ENCODE peak calls at places on chromosomes 5 and 9, in four cellular contexts. One of them, this sample, is unnamed.

GRCh38 chr5:180389252-180390101 is 36.3 kb upstream of the GFPT2 start:
- DNase-seq in lower lobe of right lung: no peak
- DNase-seq in fibroblast of the aortic adventitia: no peak
- DNase-seq in lower leg skin: no peak
- DNase-seq in this sample: peak; percentile 11

GRCh38 chr5:10630126-10630525 is 66.3 kb downstream of the ANKRD33B start:
- DNase-seq in lower lobe of right lung: no peak
- DNase-seq in fibroblast of the aortic adventitia: no peak
- DNase-seq in lower leg skin: no peak
- DNase-seq in this sample: no peak

GRCh38 chr5:73160239-73160671 is 12.7 kb upstream of the TMEM174 start:
- DNase-seq in lower lobe of right lung: no peak
- DNase-seq in fibroblast of the aortic adventitia: no peak
- DNase-seq in lower leg skin: no peak
- DNase-seq in this sample: peak; percentile 13

GRCh38 chr9:132242621-132243155 is 80.8 kb downstream of the NTNG2 start:
- DNase-seq in lower lobe of right lung: peak; percentile 49
- DNase-seq in fibroblast of the aortic adventitia: no peak
- DNase-seq in lower leg skin: no peak
- DNase-seq in this sample: no peak

GRCh38 chr9:87324613-87325194 is 173.0 kb upstream of the DAPK1 start:
- DNase-seq in lower lobe of right lung: no peak
- DNase-seq in fibroblast of the aortic adventitia: peak; percentile 85
- DNase-seq in lower leg skin: no peak
- DNase-seq in this sample: peak; percentile 79

GRCh38 chr5:52481216-52481615 is 306.5 kb upstream of the ITGA1 start:
- DNase-seq in lower lobe of right lung: no peak
- DNase-seq in fibroblast of the aortic adventitia: no peak
- DNase-seq in lower leg skin: no peak
- DNase-seq in this sample: no peak

GRCh38 chr9:121652037-121652837 is 803 bp downstream of the DAB2IP start:
- DNase-seq in lower lobe of right lung: peak; percentile 66
- DNase-seq in fibroblast of the aortic adventitia: no peak
- DNase-seq in lower leg skin: no peak
- DNase-seq in this sample: no peak

GRCh38 chr9:23741304-23741800 is 84.7 kb downstream of the ELAVL2 start:
- DNase-seq in lower lobe of right lung: no peak
- DNase-seq in fibroblast of the aortic adventitia: no peak
- DNase-seq in lower leg skin: no peak
- DNase-seq in this sample: no peak

GRCh38 chr5:141413540-141414069 is 818 bp downstream of the PCDHGA10 start:
- DNase-seq in lower lobe of right lung: no peak
- DNase-seq in fibroblast of the aortic adventitia: no peak
- DNase-seq in lower leg skin: no peak
- DNase-seq in this sample: no peak

GRCh38 chr5:58019614-58020013 is 440.3 kb downstream of the PLK2 start:
- DNase-seq in lower lobe of right lung: no peak
- DNase-seq in fibroblast of the aortic adventitia: peak; percentile 39
- DNase-seq in lower leg skin: no peak
- DNase-seq in this sample: no peak

GRCh38 chr5:169350016-169350415 is 49.1 kb upstream of the SLIT3 start:
- DNase-seq in lower lobe of right lung: no peak
- DNase-seq in fibroblast of the aortic adventitia: peak; percentile 90
- DNase-seq in lower leg skin: no peak
- DNase-seq in this sample: peak; percentile 61

GRCh38 chr5:42570946-42571625 is 147.8 kb downstream of the GHR start:
- DNase-seq in lower lobe of right lung: no peak
- DNase-seq in fibroblast of the aortic adventitia: no peak
- DNase-seq in lower leg skin: no peak
- DNase-seq in this sample: peak; percentile 32

GRCh38 chr9:121844090-121844489 is 192.7 kb downstream of the DAB2IP start:
- DNase-seq in lower lobe of right lung: no peak
- DNase-seq in fibroblast of the aortic adventitia: peak; percentile 76
- DNase-seq in lower leg skin: no peak
- DNase-seq in this sample: peak; percentile 20

GRCh38 chr5:173646684-173647083 is 30.2 kb upstream of the BOD1 start:
- DNase-seq in lower lobe of right lung: no peak
- DNase-seq in fibroblast of the aortic adventitia: no peak
- DNase-seq in lower leg skin: peak; percentile 70
- DNase-seq in this sample: no peak

GRCh38 chr9:26034776-26035175 is 356.5 kb upstream of the TUSC1 start:
- DNase-seq in lower lobe of right lung: no peak
- DNase-seq in fibroblast of the aortic adventitia: peak; percentile 24
- DNase-seq in lower leg skin: no peak
- DNase-seq in this sample: peak; percentile 13

GRCh38 chr9:82354260-82354659 is 365.7 kb downstream of the SPATA31D1 start:
- DNase-seq in lower lobe of right lung: no peak
- DNase-seq in fibroblast of the aortic adventitia: peak; percentile 72
- DNase-seq in lower leg skin: no peak
- DNase-seq in this sample: peak; percentile 6

GRCh38 chr9:37465249-37466036 is at the start of gene ZBTB5:
- DNase-seq in lower lobe of right lung: peak; percentile 98
- DNase-seq in fibroblast of the aortic adventitia: peak; percentile 100
- DNase-seq in lower leg skin: peak; percentile 100
- DNase-seq in this sample: peak; percentile 100

GRCh38 chr9:16870606-16871357 is at the start of gene BNC2:
- DNase-seq in lower lobe of right lung: peak; percentile 62
- DNase-seq in fibroblast of the aortic adventitia: peak; percentile 61
- DNase-seq in lower leg skin: peak; percentile 86
- DNase-seq in this sample: peak; percentile 78

GRCh38 chr5:7415123-7415522 is 19.2 kb downstream of the ADCY2 start:
- DNase-seq in lower lobe of right lung: no peak
- DNase-seq in fibroblast of the aortic adventitia: peak; percentile 30
- DNase-seq in lower leg skin: no peak
- DNase-seq in this sample: no peak

GRCh38 chr9:72540348-72540873 is 19.0 kb downstream of the TMC1 start:
- DNase-seq in lower lobe of right lung: peak; percentile 53
- DNase-seq in fibroblast of the aortic adventitia: peak; percentile 90
- DNase-seq in lower leg skin: no peak
- DNase-seq in this sample: no peak

GRCh38 chr9:134165357-134166315 is 1.3 kb upstream of the RNU6ATAC start:
- DNase-seq in lower lobe of right lung: peak; percentile 67
- DNase-seq in fibroblast of the aortic adventitia: peak; percentile 50
- DNase-seq in lower leg skin: no peak
- DNase-seq in this sample: peak; percentile 44

GRCh38 chr5:82758881-82759280 is 318.3 kb downstream of the TMEM167A start:
- DNase-seq in lower lobe of right lung: no peak
- DNase-seq in fibroblast of the aortic adventitia: no peak
- DNase-seq in lower leg skin: no peak
- DNase-seq in this sample: no peak

GRCh38 chr5:119478781-119479180 is 26.5 kb downstream of the HSD17B4 start:
- DNase-seq in lower lobe of right lung: no peak
- DNase-seq in fibroblast of the aortic adventitia: no peak
- DNase-seq in lower leg skin: no peak
- DNase-seq in this sample: no peak

GRCh38 chr5:79845448-79846197 is 145.4 kb downstream of the MTX3 start:
- DNase-seq in lower lobe of right lung: no peak
- DNase-seq in fibroblast of the aortic adventitia: peak; percentile 93
- DNase-seq in lower leg skin: peak; percentile 65
- DNase-seq in this sample: peak; percentile 44

GRCh38 chr5:91867799-91868198 is 484.7 kb upstream of the ARRDC3 start:
- DNase-seq in lower lobe of right lung: no peak
- DNase-seq in fibroblast of the aortic adventitia: no peak
- DNase-seq in lower leg skin: no peak
- DNase-seq in this sample: no peak

GRCh38 chr9:125529589-125530515 is 177.2 kb downstream of the MAPKAP1 start:
- DNase-seq in lower lobe of right lung: no peak
- DNase-seq in fibroblast of the aortic adventitia: no peak
- DNase-seq in lower leg skin: no peak
- DNase-seq in this sample: no peak

GRCh38 chr5:107247427-107247826 is 423.3 kb downstream of the EFNA5 start:
- DNase-seq in lower lobe of right lung: no peak
- DNase-seq in fibroblast of the aortic adventitia: no peak
- DNase-seq in lower leg skin: no peak
- DNase-seq in this sample: no peak

GRCh38 chr9:118985851-118986250 is 383.4 kb downstream of the BRINP1 start:
- DNase-seq in lower lobe of right lung: no peak
- DNase-seq in fibroblast of the aortic adventitia: no peak
- DNase-seq in lower leg skin: no peak
- DNase-seq in this sample: no peak

GRCh38 chr5:172223901-172224873 is 30.2 kb downstream of the EFCAB9 start:
- DNase-seq in lower lobe of right lung: no peak
- DNase-seq in fibroblast of the aortic adventitia: no peak
- DNase-seq in lower leg skin: no peak
- DNase-seq in this sample: no peak

GRCh38 chr5:11904270-11904906 is at the start of gene CTNND2:
- DNase-seq in lower lobe of right lung: peak; percentile 49
- DNase-seq in fibroblast of the aortic adventitia: no peak
- DNase-seq in lower leg skin: no peak
- DNase-seq in this sample: peak; percentile 2

GRCh38 chr5:127096328-127096993 is 23.2 kb upstream of the C5orf63 start:
- DNase-seq in lower lobe of right lung: no peak
- DNase-seq in fibroblast of the aortic adventitia: no peak
- DNase-seq in lower leg skin: no peak
- DNase-seq in this sample: no peak

GRCh38 chr5:39104221-39104620 is 30.0 kb upstream of the RICTOR start:
- DNase-seq in lower lobe of right lung: no peak
- DNase-seq in fibroblast of the aortic adventitia: no peak
- DNase-seq in lower leg skin: no peak
- DNase-seq in this sample: no peak

GRCh38 chr5:39099831-39100230 is 25.6 kb upstream of the RICTOR start:
- DNase-seq in lower lobe of right lung: no peak
- DNase-seq in fibroblast of the aortic adventitia: no peak
- DNase-seq in lower leg skin: no peak
- DNase-seq in this sample: no peak

GRCh38 chr5:39102684-39103155 is 28.5 kb upstream of the RICTOR start:
- DNase-seq in lower lobe of right lung: no peak
- DNase-seq in fibroblast of the aortic adventitia: peak; percentile 26
- DNase-seq in lower leg skin: no peak
- DNase-seq in this sample: peak; percentile 42

GRCh38 chr5:39100301-39100850 is 26.2 kb upstream of the RICTOR start:
- DNase-seq in lower lobe of right lung: no peak
- DNase-seq in fibroblast of the aortic adventitia: no peak
- DNase-seq in lower leg skin: no peak
- DNase-seq in this sample: no peak

GRCh38 chr5:39100851-39101396 is 26.7 kb upstream of the RICTOR start:
- DNase-seq in lower lobe of right lung: no peak
- DNase-seq in fibroblast of the aortic adventitia: peak; percentile 91
- DNase-seq in lower leg skin: no peak
- DNase-seq in this sample: peak; percentile 90
- TF ChIP-seq CTCF in lower lobe of right lung: no peak
- TF ChIP-seq CTCF in fibroblast of the aortic adventitia: no peak
- TF ChIP-seq CTCF in lower leg skin: no peak
- TF ChIP-seq CTCF in this sample: no peak

DNA sequence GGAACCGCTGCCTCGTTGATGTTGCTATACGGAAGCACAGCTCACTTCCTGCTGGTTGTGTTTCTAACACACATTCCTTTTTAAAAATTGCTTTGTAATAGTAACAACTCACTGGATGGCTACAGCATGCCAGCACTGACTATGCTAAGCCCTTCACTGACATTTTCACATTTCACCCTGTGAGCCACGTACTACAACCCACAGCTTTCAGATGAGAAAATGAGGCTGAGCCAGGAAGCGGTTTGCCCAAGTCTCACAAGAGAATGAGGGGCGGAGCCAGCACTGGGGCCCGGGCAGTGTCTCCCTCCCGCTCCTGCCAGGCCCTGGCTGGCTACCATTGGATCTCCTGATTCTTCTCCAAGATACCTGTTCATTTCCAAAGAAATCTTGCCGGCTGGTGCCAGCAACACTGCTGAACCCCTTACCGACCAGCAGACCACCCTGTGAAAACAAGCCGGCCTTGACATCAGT is 38.3 kb downstream of the FAM78A start:
- DNase-seq in lower lobe of right lung: peak; percentile 85
- DNase-seq in fibroblast of the aortic adventitia: peak; percentile 78
- DNase-seq in lower leg skin: no peak
- DNase-seq in this sample: peak; percentile 84
- H3K4me3 ChIP-seq in lower lobe of right lung: peak overlapping the region; percentile 27
- H3K4me3 ChIP-seq in fibroblast of the aortic adventitia: no peak overlapping the region
- H3K4me3 ChIP-seq in lower leg skin: no peak overlapping the region
- H3K4me3 ChIP-seq in this sample: no peak overlapping the region

GRCh38 chr9:94728719-94729118 is 2.2 kb downstream of the AOPEP start:
- DNase-seq in lower lobe of right lung: no peak
- DNase-seq in fibroblast of the aortic adventitia: no peak
- DNase-seq in lower leg skin: no peak
- DNase-seq in this sample: no peak

GRCh38 chr9:94725293-94725692 is 1.2 kb upstream of the AOPEP start:
- DNase-seq in lower lobe of right lung: no peak
- DNase-seq in fibroblast of the aortic adventitia: no peak
- DNase-seq in lower leg skin: no peak
- DNase-seq in this sample: no peak

GRCh38 chr9:94729199-94729598 is 2.7 kb downstream of the AOPEP start:
- DNase-seq in lower lobe of right lung: no peak
- DNase-seq in fibroblast of the aortic adventitia: no peak
- DNase-seq in lower leg skin: no peak
- DNase-seq in this sample: no peak

GRCh38 chr9:94721754-94722153 is 4.7 kb upstream of the AOPEP start:
- DNase-seq in lower lobe of right lung: no peak
- DNase-seq in fibroblast of the aortic adventitia: no peak
- DNase-seq in lower leg skin: no peak
- DNase-seq in this sample: no peak

GRCh38 chr9:94726495-94727191 is at the start of gene AOPEP:
- DNase-seq in lower lobe of right lung: peak; percentile 99
- DNase-seq in fibroblast of the aortic adventitia: peak; percentile 94
- DNase-seq in lower leg skin: peak; percentile 100
- DNase-seq in this sample: peak; percentile 97
- TF ChIP-seq CTCF in lower lobe of right lung: no peak
- TF ChIP-seq CTCF in fibroblast of the aortic adventitia: no peak
- TF ChIP-seq CTCF in lower leg skin: no peak
- TF ChIP-seq CTCF in this sample: no peak

DNA sequence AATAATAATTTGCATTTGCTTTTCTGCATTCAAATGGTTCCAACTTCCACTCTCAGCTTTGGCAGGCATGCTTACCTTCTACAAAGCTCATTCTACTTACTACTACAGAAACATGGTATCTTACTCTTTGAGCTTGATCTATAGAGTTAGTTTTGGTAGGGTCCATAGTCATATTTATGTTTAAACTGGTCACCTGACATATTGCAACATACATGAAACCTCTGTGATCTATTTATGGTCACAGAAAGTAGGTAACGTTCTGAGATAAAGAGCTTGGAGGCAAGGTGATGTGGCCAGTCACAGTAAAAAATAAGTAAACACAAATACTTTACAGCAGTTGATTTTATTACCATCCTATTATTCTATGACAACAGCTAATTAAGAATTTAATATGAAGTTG is 2.8 kb downstream of the NREP start:
- DNase-seq in lower lobe of right lung: no peak
- DNase-seq in fibroblast of the aortic adventitia: no peak
- DNase-seq in lower leg skin: no peak
- DNase-seq in this sample: no peak
- H3K4me3 ChIP-seq in lower lobe of right lung: no peak overlapping the region
- H3K4me3 ChIP-seq in fibroblast of the aortic adventitia: peak overlapping the region; percentile 6
- H3K4me3 ChIP-seq in lower leg skin: no peak overlapping the region
- H3K4me3 ChIP-seq in this sample: no peak overlapping the region

This sample was measured in cardiac fibroblast.